ENCODE peak calls at places on chromosomes 2 and 18, in six cellular contexts. H is HepG2, U is K562, N is WTC11, P is GM12878, F is H1. A is an unnamed sample.

GRCh38 chr2:6949009-6949351 is 31.8 kb downstream of the RNF144A start:
- DNase-seq in H (no peak), U (no peak), N (no peak), P (no peak), F (no peak), A (no peak)

GRCh38 chr2:76406134-76406855 is 695.6 kb upstream of the GCFC2 start:
- DNase-seq in H (no peak), U (no peak), N (peak), P (no peak), F (no peak), A (no peak)

GRCh38 chr2:145846986-145847385 is 1327.1 kb upstream of the ZEB2 start:
- DNase-seq in H (no peak), U (no peak), N (no peak), P (no peak), F (no peak), A (no peak)

GRCh38 chr18:9722691-9723090 is 14.6 kb downstream of the RAB31 start:
- DNase-seq in H (peak), U (no peak), N (peak), P (no peak), F (no peak), A (peak)

GRCh38 chr2:85771486-85771885 is 17.7 kb downstream of the ATOH8 start:
- DNase-seq in H (no peak), U (no peak), N (no peak), P (no peak), F (no peak), A (no peak)

GRCh38 chr2:201150454-201151020 is 32.4 kb upstream of the CASP10 start:
- DNase-seq in H (no peak), U (peak), N (no peak), P (no peak), F (no peak), A (no peak)

GRCh38 chr2:29262681-29263260 is 147.6 kb downstream of the CLIP4 start:
- DNase-seq in H (no peak), U (no peak), N (no peak), P (no peak), F (no peak), A (no peak)

GRCh38 chr2:172496096-172496709 is 59.7 kb upstream of the PDK1 start:
- DNase-seq in H (no peak), U (no peak), N (no peak), P (no peak), F (no peak), A (no peak)

GRCh38 chr2:10196275-10196892 is 73.8 kb downstream of the RRM2 start:
- DNase-seq in H (no peak), U (no peak), N (no peak), P (no peak), F (no peak), A (no peak)

GRCh38 chr2:42840760-42841159 is 48.4 kb upstream of the HAAO start:
- DNase-seq in H (no peak), U (no peak), N (no peak), P (no peak), F (no peak), A (no peak)

GRCh38 chr2:52340185-52340584 is 1308.3 kb upstream of the NRXN1 start:
- DNase-seq in H (no peak), U (no peak), N (peak), P (no peak), F (no peak), A (peak)

GRCh38 chr2:66532972-66533868 is 98.3 kb downstream of the MEIS1 start:
- DNase-seq in H (no peak), U (no peak), N (no peak), P (no peak), F (no peak), A (no peak)

GRCh38 chr2:162073776-162074578 is at the start of gene DPP4:
- DNase-seq in H (peak), U (no peak), N (peak), P (no peak), F (no peak), A (peak)

DNA sequence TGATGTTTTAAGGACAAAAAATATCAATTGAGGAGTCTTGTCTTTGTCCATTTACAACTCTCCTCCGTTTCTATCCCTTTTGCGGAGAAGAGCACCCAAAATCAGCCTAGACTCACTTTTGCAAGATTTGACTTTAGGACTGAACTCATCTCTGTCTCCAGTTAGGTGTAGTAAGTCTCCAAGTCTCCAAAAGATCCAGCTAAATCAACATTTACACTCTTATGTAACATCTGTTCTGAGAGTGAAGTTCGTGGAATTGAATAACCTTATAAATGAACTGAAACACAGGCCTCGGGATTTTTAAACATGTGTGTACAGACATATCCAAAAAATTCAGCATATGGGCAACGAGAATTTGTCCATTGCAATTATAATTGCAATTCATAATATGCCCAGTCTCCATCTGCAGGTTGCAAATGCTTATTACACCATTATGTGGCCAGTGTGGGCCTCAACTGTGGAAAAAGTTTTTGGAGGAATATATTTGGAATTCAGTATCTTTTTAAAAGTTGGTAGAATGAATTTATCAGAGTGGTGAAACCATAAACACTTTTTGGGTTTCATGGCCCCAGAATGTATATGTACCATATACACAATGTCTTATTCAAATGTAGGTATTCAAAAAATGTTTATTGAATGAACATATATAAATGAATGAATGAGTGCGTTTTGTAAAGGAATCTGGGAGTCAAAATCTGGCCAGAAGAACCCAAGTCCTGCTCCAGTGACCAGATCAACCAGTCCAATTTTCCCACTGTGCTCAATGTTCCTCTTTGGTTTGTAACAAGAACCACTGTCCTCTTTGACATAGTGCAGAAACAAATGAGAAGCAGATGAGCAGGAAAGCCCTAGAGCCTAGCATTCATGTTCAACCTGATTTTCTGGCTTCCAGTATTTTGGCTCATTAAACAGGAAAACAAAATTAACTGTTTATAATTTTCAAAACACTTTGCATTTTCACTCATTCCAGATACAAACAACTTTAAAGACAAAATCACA is 23.5 kb downstream of the FAM124B start:
- DNase-seq in H (no peak), U (no peak), N (no peak), P (no peak), F (no peak), A (no peak)
- TF ChIP-seq CTCF in H (no peak), U (no peak), N (no peak), P (no peak), F (no peak), A (peak)

DNA sequence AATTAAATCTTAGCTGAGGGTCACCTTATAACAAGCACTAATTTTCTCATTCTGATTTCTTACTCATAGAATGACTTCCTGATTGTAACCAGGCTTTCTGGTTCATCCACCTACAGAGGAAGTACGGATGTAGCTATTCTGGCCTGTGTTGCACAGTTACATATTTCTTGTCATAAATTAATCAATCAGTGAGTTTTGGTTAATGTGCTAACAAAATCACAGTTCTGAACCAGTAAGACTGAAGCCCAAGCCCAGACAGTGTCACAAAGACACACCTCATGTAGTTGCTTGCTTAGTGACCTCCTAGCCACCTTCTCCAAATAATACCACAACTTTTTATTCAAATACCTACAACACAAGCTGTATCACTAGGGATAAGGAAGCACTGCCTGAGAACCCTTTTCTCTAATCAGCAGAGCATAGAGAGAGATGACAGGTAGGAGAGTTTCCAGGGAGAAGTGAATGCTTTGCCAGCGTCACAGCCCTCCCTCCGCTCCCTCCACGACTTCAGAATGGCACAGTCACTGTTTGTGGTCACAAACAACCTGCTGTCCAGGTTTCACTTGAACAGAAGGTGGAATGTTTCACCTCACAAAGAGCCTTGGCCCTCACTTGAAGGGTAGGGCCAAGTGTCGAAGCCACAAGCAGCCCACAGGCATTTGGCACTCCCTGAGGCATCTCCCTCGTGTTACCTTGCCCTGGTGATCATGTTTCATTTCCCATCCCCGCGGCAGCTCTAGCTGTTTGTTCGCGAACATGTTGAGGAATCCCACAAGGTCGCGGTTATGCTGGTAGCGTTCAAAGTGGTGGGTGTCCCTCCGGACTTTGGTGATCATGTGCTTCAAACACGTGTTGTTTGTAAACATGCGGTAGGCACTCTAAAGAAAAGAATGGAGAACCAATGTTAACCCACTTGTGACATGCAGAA is 120.8 kb upstream of the STK17B start:
- DNase-seq in H (peak), U (no peak), N (no peak), P (no peak), F (no peak), A (peak)
- TF ChIP-seq CREB1 in H (no peak), U (no peak), N (no peak), P (no peak), F (no peak), A (no peak)

DNA sequence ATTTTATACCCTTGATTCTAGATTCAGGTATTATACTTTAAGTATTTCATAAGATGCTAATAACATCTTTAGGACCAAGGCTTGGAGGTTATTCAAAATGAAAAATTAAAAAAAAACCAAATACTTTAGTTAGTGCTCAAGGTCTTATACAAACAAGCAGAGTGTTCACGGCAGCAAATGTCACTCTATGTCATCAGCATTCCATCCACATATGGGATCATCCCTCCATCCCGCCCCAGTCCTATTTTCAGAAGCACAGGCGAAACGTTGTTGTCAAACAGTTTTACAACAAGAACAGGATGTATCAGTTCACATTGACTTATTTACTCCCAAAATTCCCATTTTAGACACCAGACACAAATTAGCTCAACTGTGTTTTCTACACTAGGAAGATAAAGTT is 83.7 kb downstream of the DSEL start:
- DNase-seq in H (no peak), U (no peak), N (no peak), P (no peak), F (no peak), A (no peak)
- TF ChIP-seq CTCF in H (no peak), U (no peak), N (no peak), P (no peak), F (no peak), A (no peak)

DNA sequence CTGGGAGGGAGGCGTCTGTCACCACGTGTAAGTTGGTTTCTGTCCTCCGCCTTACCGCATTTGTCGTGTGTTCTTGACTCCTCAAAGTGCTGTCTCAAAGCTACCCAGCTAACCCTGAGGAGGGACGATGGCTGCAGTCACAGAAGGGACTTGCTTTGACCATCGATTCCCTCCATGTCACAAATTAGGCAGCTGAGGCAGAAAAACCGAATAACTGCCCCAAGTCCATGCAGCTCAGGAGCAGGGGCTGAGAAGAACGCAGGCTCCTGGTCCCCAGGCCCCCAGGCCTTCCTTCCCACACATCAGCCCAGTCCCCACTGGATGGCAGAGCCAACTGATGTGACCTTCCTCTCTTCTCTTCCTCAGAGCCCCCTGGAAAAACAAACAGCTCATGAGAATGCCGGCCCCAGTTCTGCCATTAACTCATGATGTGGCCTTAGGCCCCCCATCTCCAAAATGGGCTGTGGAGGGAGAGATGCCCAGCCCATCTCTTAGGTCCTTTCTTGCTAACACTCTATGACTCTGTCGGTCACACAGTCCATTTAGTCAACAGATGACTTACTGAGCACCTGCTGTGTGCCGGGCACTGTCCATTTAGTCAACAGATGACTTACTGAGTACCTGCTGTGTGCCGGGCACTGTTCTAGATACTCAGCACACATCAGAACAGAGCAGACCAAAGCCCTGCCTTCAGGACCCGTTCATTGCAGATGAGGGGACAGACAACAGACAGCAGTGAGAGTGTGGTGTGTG is 19.6 kb downstream of the MTERF4 start:
- DNase-seq in H (no peak), U (no peak), N (no peak), P (no peak), F (no peak), A (no peak)
- TF ChIP-seq CREB1 in H (no peak), U (no peak), N (no peak), P (no peak), F (no peak), A (no peak)

GRCh38 chr2:70923378-70924015 is 12.2 kb upstream of the ATP6V1B1 start:
- DNase-seq in H (no peak), U (peak), N (peak), P (no peak), F (no peak), A (peak)
- TF ChIP-seq CTCF in H (peak), U (peak), N (no peak), P (peak), F (peak), A (peak)

DNA sequence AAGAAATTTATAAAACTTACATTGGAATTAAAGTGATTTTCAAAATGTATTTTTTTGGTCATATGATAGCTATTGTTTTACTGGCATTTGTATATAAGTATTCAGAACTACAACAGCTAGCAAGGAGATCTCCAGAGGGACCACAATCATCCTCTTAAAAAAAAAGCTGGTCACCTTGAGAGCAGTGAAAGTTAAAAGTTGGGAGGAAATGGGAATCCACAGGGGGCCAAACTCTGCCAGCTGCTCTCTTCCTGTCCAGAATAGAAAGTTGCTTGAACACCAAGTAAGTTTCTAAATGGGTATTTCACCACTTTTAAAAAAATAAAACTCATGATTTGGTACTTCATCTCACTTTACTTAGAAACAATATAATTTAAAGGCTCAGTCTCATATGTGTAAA is 1025.1 kb downstream of the LRP1B start:
- DNase-seq in H (no peak), U (no peak), N (peak), P (no peak), F (no peak), A (peak)
- TF ChIP-seq CREB1 in H (no peak), U (no peak), N (no peak), P (no peak), F (no peak), A (no peak)

DNA sequence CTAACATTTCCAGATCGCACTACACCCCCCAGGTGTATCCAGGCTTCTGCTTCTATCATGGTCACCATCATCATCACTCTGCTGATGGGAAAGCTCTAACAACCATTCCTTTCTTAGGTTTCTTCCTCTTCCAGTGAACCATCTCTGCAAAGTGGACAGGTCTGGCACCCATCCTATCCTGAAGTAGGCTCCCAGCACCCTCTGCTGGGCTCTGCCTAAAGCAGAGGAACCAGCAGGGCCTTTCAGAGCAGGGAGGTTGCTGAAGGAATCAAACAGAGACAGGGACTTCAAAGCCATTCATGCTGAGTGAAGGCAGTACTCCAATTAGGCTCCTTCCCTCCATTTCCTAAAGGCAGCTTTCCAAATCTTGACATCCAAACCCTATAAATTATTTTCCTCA is 27.2 kb upstream of the SATB2 start:
- DNase-seq in H (no peak), U (peak), N (peak), P (no peak), F (no peak), A (peak)
- TF ChIP-seq CTCF in H (peak), U (peak), N (no peak), P (peak), F (peak), A (peak)

A was measured in GM23338.